ENCODE peak calls at places on chromosomes 4 and X, in four cellular contexts. One of them, this sample, is unnamed.

GRCh38 chrX:119667111-119667928 is 25.6 kb downstream of the SEPTIN6 start:
- DNase-seq in GM13977: no peak
- DNase-seq in naive B cell: no peak
- DNase-seq in Kasumi-1: no peak
- DNase-seq in this sample: no peak

GRCh38 chrX:5650904-5651303 is 577.8 kb downstream of the NLGN4X start:
- DNase-seq in GM13977: no peak
- DNase-seq in naive B cell: no peak
- DNase-seq in Kasumi-1: no peak
- DNase-seq in this sample: no peak

GRCh38 chr4:88828846-88829245 is 131.2 kb upstream of the NAP1L5 start:
- DNase-seq in GM13977: no peak
- DNase-seq in naive B cell: no peak
- DNase-seq in Kasumi-1: no peak
- DNase-seq in this sample: no peak

GRCh38 chrX:113644426-113644825 is 803.8 kb upstream of the AMOT start:
- DNase-seq in GM13977: no peak
- DNase-seq in naive B cell: no peak
- DNase-seq in Kasumi-1: no peak
- DNase-seq in this sample: no peak

GRCh38 chrX:97666890-97667289 is 783.2 kb downstream of the RPA4 start:
- DNase-seq in GM13977: no peak
- DNase-seq in naive B cell: no peak
- DNase-seq in Kasumi-1: no peak
- DNase-seq in this sample: no peak

GRCh38 chr4:157076578-157076947 is 613 bp downstream of the GLRB start:
- DNase-seq in GM13977: no peak
- DNase-seq in naive B cell: no peak
- DNase-seq in Kasumi-1: no peak
- DNase-seq in this sample: no peak

GRCh38 chrX:54921427-54922021 is 900 bp downstream of the TRO start:
- DNase-seq in GM13977: peak; percentile 36
- DNase-seq in naive B cell: peak; percentile 33
- DNase-seq in Kasumi-1: peak; percentile 30
- DNase-seq in this sample: peak; percentile 33

GRCh38 chrX:16457239-16457638 is 192.7 kb upstream of the S100G start:
- DNase-seq in GM13977: no peak
- DNase-seq in naive B cell: no peak
- DNase-seq in Kasumi-1: no peak
- DNase-seq in this sample: no peak

GRCh38 chr4:182265881-182266280 is 22.7 kb downstream of the TENM3 start:
- DNase-seq in GM13977: no peak
- DNase-seq in naive B cell: no peak
- DNase-seq in Kasumi-1: peak; percentile 4
- DNase-seq in this sample: no peak

GRCh38 chrX:103254921-103255455 is at the start of gene TCEAL8:
- DNase-seq in GM13977: peak; percentile 52
- DNase-seq in naive B cell: peak; percentile 38
- DNase-seq in Kasumi-1: peak; percentile 60
- DNase-seq in this sample: peak; percentile 58

GRCh38 chr4:13240066-13240465 is 244.1 kb downstream of the RAB28 start:
- DNase-seq in GM13977: no peak
- DNase-seq in naive B cell: no peak
- DNase-seq in Kasumi-1: no peak
- DNase-seq in this sample: no peak

GRCh38 chrX:20606831-20607230 is 340.1 kb upstream of the RPS6KA3 start:
- DNase-seq in GM13977: no peak
- DNase-seq in naive B cell: no peak
- DNase-seq in Kasumi-1: no peak
- DNase-seq in this sample: no peak

GRCh38 chrX:136635235-136635634 is 12.7 kb upstream of the CD40LG start:
- DNase-seq in GM13977: peak; percentile 9
- DNase-seq in naive B cell: no peak
- DNase-seq in Kasumi-1: peak; percentile 55
- DNase-seq in this sample: no peak

GRCh38 chr4:17624821-17625220 is 10.4 kb downstream of the MED28 start:
- DNase-seq in GM13977: no peak
- DNase-seq in naive B cell: no peak
- DNase-seq in Kasumi-1: no peak
- DNase-seq in this sample: no peak